ENCODE peak calls at places on chromosomes 12 and 14, in eight cellular contexts. I is left lung, R is fibroblast of villous mesenchyme, E is RWPE1, Y is fibroblast of pulmonary artery, A is astrocyte of the spinal cord, F is thyroid gland, B is neural crest cell. C is an unnamed sample.

GRCh38 chr12:98870521-98870920 is 225.4 kb downstream of the APAF1 start:
- DNase-seq in I (no peak), R (no peak), E (no peak), Y (no peak), A (no peak), F (no peak), B (no peak), C (no peak)

GRCh38 chr14:99287269-99287942 is 15.4 kb upstream of the BCL11B start:
- DNase-seq in I (no peak), R (no peak), E (no peak), Y (no peak), A (no peak), F (no peak), B (no peak), C (no peak)

GRCh38 chr12:107847830-107848229 is 73.3 kb downstream of the ASCL4 start:
- DNase-seq in I (no peak), R (no peak), E (peak), Y (no peak), A (no peak), F (no peak), B (no peak), C (no peak)

GRCh38 chr12:109685574-109686447 is 27.8 kb upstream of the FAM222A start:
- DNase-seq in I (no peak), R (no peak), E (no peak), Y (no peak), A (no peak), F (no peak), B (no peak), C (no peak)

GRCh38 chr12:15278816-15279658 is 43.3 kb upstream of the PTPRO start:
- DNase-seq in I (peak), R (peak), E (peak), Y (peak), A (peak), F (peak), B (no peak), C (no peak)

GRCh38 chr12:105803292-105803691 is 335.5 kb downstream of the NUAK1 start:
- DNase-seq in I (no peak), R (peak), E (no peak), Y (peak), A (no peak), F (no peak), B (no peak), C (no peak)

GRCh38 chr14:59126714-59127436 is 61.6 kb upstream of the DAAM1 start:
- DNase-seq in I (no peak), R (peak), E (peak), Y (peak), A (peak), F (peak), B (peak), C (no peak)

GRCh38 chr12:24482882-24483604 is 465.9 kb downstream of the BCAT1 start:
- DNase-seq in I (no peak), R (no peak), E (no peak), Y (no peak), A (no peak), F (no peak), B (no peak), C (no peak)

GRCh38 chr14:52082903-52083302 is 14.0 kb upstream of the NID2 start:
- DNase-seq in I (no peak), R (peak), E (no peak), Y (no peak), A (no peak), F (no peak), B (no peak), C (no peak)

GRCh38 chr14:26163761-26164160 is 434.1 kb downstream of the NOVA1 start:
- DNase-seq in I (peak), R (peak), E (no peak), Y (peak), A (peak), F (no peak), B (no peak), C (no peak)

GRCh38 chr12:27970981-27971489 is 1.5 kb downstream of the PTHLH start:
- DNase-seq in I (no peak), R (peak), E (peak), Y (no peak), A (peak), F (peak), B (peak), C (no peak)

GRCh38 chr14:77275855-77276153 is 4.8 kb upstream of the NGB start:
- DNase-seq in I (no peak), R (no peak), E (no peak), Y (no peak), A (no peak), F (no peak), B (no peak), C (no peak)

GRCh38 chr14:77276295-77276935 is 5.4 kb upstream of the NGB start:
- DNase-seq in I (no peak), R (no peak), E (no peak), Y (no peak), A (no peak), F (no peak), B (no peak), C (no peak)

GRCh38 chr14:77279719-77280118 is 8.7 kb upstream of the NGB start:
- DNase-seq in I (peak), R (no peak), E (no peak), Y (no peak), A (no peak), F (no peak), B (no peak), C (no peak)

GRCh38 chr14:77276959-77277358 is 6.0 kb upstream of the NGB start:
- DNase-seq in I (no peak), R (no peak), E (no peak), Y (no peak), A (no peak), F (no peak), B (no peak), C (no peak)

GRCh38 chr14:77278461-77279230 is 7.6 kb upstream of the NGB start:
- DNase-seq in I (no peak), R (no peak), E (no peak), Y (no peak), A (no peak), F (no peak), B (no peak), C (no peak)
- TF ChIP-seq CTCF in I (no peak), R (no peak), E (no peak), Y (no peak), A (no peak), F (no peak), B (no peak), C (no peak)

GRCh38 chr12:122947352-122947792 is 18.9 kb downstream of the ABCB9 start:
- DNase-seq in I (peak), R (no peak), E (no peak), Y (no peak), A (no peak), F (no peak), B (no peak), C (no peak)
- TF ChIP-seq CTCF in I (no peak), R (no peak), E (no peak), Y (no peak), A (no peak), F (no peak), B (no peak), C (no peak)

GRCh38 chr14:54003064-54003463 is 46.4 kb upstream of the BMP4 start:
- DNase-seq in I (no peak), R (no peak), E (no peak), Y (no peak), A (no peak), F (no peak), B (no peak), C (no peak)

GRCh38 chr14:54002653-54003052 is 46.0 kb upstream of the BMP4 start:
- DNase-seq in I (no peak), R (peak), E (no peak), Y (peak), A (peak), F (no peak), B (no peak), C (peak)

GRCh38 chr14:54000341-54000811 is 43.8 kb upstream of the BMP4 start:
- DNase-seq in I (no peak), R (peak), E (no peak), Y (peak), A (peak), F (no peak), B (no peak), C (no peak)

GRCh38 chr14:53999061-53999488 is 42.5 kb upstream of the BMP4 start:
- DNase-seq in I (peak), R (peak), E (peak), Y (peak), A (peak), F (peak), B (no peak), C (no peak)

GRCh38 chr14:54001189-54001878 is 44.7 kb upstream of the BMP4 start:
- DNase-seq in I (no peak), R (no peak), E (no peak), Y (no peak), A (no peak), F (no peak), B (no peak), C (peak)
- TF ChIP-seq CTCF in I (no peak), R (peak), E (no peak), Y (no peak), A (peak), F (no peak), B (peak), C (no peak)

DNA sequence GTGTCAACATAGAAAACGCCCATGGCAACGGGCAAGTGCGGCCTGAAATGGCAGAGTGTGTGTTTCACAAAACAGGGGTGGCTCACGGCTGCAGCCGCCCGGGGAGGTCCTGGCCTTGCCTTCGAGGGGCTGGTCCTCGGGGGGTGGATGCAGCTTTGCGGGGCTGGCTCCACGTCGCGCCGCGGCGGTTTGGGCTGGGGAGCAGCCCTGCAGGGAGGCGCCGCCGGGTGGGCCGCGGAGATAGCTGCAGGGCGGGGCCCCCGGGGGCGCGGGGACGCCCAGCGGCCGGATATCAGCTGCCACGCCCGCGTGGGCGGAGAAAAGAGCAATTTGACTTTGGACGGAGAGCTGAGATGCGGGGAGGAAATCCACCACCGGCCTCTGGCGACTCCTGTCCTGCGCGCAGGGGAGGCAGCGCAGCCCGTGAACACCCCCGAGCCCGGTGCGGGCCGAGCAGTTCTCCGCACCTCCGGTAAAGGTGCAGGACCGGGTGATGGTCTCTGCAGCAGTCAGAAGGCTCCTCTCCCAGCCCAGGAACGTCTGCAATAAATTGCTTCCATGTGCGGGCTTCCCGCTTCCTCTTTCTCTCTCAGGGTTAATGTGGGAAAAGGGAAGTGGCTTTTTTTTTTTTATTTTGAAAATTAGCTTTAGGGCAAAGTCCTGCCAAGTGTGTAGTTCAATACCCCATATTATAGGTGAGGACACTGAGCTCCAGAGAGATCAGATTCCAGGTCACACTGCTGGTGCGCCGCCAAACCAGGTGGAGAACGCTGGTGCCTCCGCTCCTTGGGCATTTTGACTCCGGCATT is 110.5 kb downstream of the ARF6 start:
- DNase-seq in I (peak), R (peak), E (peak), Y (peak), A (peak), F (peak), B (peak), C (peak)
- TF ChIP-seq CTCF in I (peak), R (peak), E (peak), Y (no peak), A (no peak), F (no peak), B (peak), C (no peak)

GRCh38 chr14:32077081-32078029 is at the start of gene ARHGAP5:
- DNase-seq in I (peak), R (peak), E (peak), Y (peak), A (peak), F (no peak), B (peak), C (peak)

GRCh38 chr14:32076278-32077080 is 625 bp upstream of the ARHGAP5 start:
- DNase-seq in I (peak), R (peak), E (peak), Y (peak), A (peak), F (peak), B (peak), C (peak)

GRCh38 chr14:32075636-32076277 is 1.3 kb upstream of the ARHGAP5 start:
- DNase-seq in I (peak), R (peak), E (peak), Y (peak), A (no peak), F (peak), B (no peak), C (peak)

GRCh38 chr14:32073537-32074189 is 3.4 kb upstream of the ARHGAP5 start:
- DNase-seq in I (no peak), R (peak), E (peak), Y (peak), A (peak), F (peak), B (peak), C (no peak)

GRCh38 chr14:32074887-32075572 is 2.1 kb upstream of the ARHGAP5 start:
- DNase-seq in I (no peak), R (peak), E (no peak), Y (peak), A (no peak), F (no peak), B (no peak), C (no peak)
- TF ChIP-seq CTCF in I (no peak), R (no peak), E (no peak), Y (no peak), A (no peak), F (no peak), B (no peak), C (no peak)

GRCh38 chr14:23052182-23052623 is 5.1 kb downstream of the CDH24 start:
- DNase-seq in I (no peak), R (no peak), E (no peak), Y (no peak), A (no peak), F (no peak), B (no peak), C (no peak)
- TF ChIP-seq CTCF in I (no peak), R (peak), E (no peak), Y (peak), A (peak), F (no peak), B (no peak), C (no peak)

GRCh38 chr12:18888062-18888461 is 150.1 kb downstream of the CAPZA3 start:
- DNase-seq in I (no peak), R (no peak), E (no peak), Y (no peak), A (no peak), F (no peak), B (no peak), C (no peak)

GRCh38 chr12:18887368-18887767 is 149.4 kb downstream of the CAPZA3 start:
- DNase-seq in I (no peak), R (no peak), E (no peak), Y (no peak), A (no peak), F (no peak), B (no peak), C (no peak)

GRCh38 chr12:18886962-18887361 is 149.0 kb downstream of the CAPZA3 start:
- DNase-seq in I (no peak), R (no peak), E (no peak), Y (peak), A (no peak), F (no peak), B (no peak), C (no peak)

GRCh38 chr12:18882690-18883089 is 144.8 kb downstream of the CAPZA3 start:
- DNase-seq in I (no peak), R (no peak), E (no peak), Y (no peak), A (no peak), F (no peak), B (no peak), C (no peak)
- TF ChIP-seq CTCF in I (no peak), R (no peak), E (no peak), Y (no peak), A (no peak), F (no peak), B (no peak), C (no peak)

C was measured in glutamatergic neuron.